ENCODE peak calls at places on chromosomes 1 and 21, in eight cellular contexts. One of them, this sample, is unnamed.

GRCh38 chr1:109197163-109198042 is 16.3 kb upstream of the SARS1 start:
- DNase-seq in GM23248: peak; percentile 98
- DNase-seq in MM.1S: no peak
- DNase-seq in neural progenitor cell: no peak
- DNase-seq in SK-N-SH: no peak
- DNase-seq in GM23338: no peak
- DNase-seq in hepatocyte: peak; percentile 68
- DNase-seq in HCT116: peak; percentile 69
- DNase-seq in this sample: no peak

GRCh38 chr1:47184771-47185677 is 4.8 kb downstream of the PDZK1IP1 start:
- DNase-seq in GM23248: no peak
- DNase-seq in MM.1S: no peak
- DNase-seq in neural progenitor cell: no peak
- DNase-seq in SK-N-SH: peak; percentile 1
- DNase-seq in GM23338: no peak
- DNase-seq in hepatocyte: no peak
- DNase-seq in HCT116: no peak
- DNase-seq in this sample: no peak

GRCh38 chr1:39205102-39205780 is 746 bp downstream of the MACF1 start:
- DNase-seq in GM23248: peak; percentile 88
- DNase-seq in MM.1S: peak; percentile 83
- DNase-seq in neural progenitor cell: no peak
- DNase-seq in SK-N-SH: no peak
- DNase-seq in GM23338: no peak
- DNase-seq in hepatocyte: peak; percentile 37
- DNase-seq in HCT116: no peak
- DNase-seq in this sample: peak; percentile 66

GRCh38 chr1:175116903-175117302 is 49.3 kb downstream of the TNN start:
- DNase-seq in GM23248: no peak
- DNase-seq in MM.1S: no peak
- DNase-seq in neural progenitor cell: no peak
- DNase-seq in SK-N-SH: no peak
- DNase-seq in GM23338: peak; percentile 37
- DNase-seq in hepatocyte: no peak
- DNase-seq in HCT116: no peak
- DNase-seq in this sample: no peak

GRCh38 chr1:61561666-61562065 is 163.3 kb downstream of the TM2D1 start:
- DNase-seq in GM23248: peak; percentile 69
- DNase-seq in MM.1S: no peak
- DNase-seq in neural progenitor cell: no peak
- DNase-seq in SK-N-SH: no peak
- DNase-seq in GM23338: no peak
- DNase-seq in hepatocyte: no peak
- DNase-seq in HCT116: no peak
- DNase-seq in this sample: no peak

GRCh38 chr1:202016022-202016624 is 5.7 kb downstream of the ELF3 start:
- DNase-seq in GM23248: no peak
- DNase-seq in MM.1S: no peak
- DNase-seq in neural progenitor cell: no peak
- DNase-seq in SK-N-SH: no peak
- DNase-seq in GM23338: no peak
- DNase-seq in hepatocyte: no peak
- DNase-seq in HCT116: no peak
- DNase-seq in this sample: no peak

GRCh38 chr1:59046134-59046533 is 250.8 kb upstream of the FGGY start:
- DNase-seq in GM23248: peak; percentile 52
- DNase-seq in MM.1S: no peak
- DNase-seq in neural progenitor cell: no peak
- DNase-seq in SK-N-SH: no peak
- DNase-seq in GM23338: no peak
- DNase-seq in hepatocyte: no peak
- DNase-seq in HCT116: no peak
- DNase-seq in this sample: no peak

GRCh38 chr1:174074757-174075156 is 52.6 kb upstream of the RC3H1 start:
- DNase-seq in GM23248: peak; percentile 63
- DNase-seq in MM.1S: peak; percentile 33
- DNase-seq in neural progenitor cell: no peak
- DNase-seq in SK-N-SH: peak; percentile 30
- DNase-seq in GM23338: no peak
- DNase-seq in hepatocyte: peak; percentile 17
- DNase-seq in HCT116: no peak
- DNase-seq in this sample: peak; percentile 36

GRCh38 chr1:42311897-42312296 is 23.1 kb downstream of the FOXJ3 start:
- DNase-seq in GM23248: no peak
- DNase-seq in MM.1S: no peak
- DNase-seq in neural progenitor cell: no peak
- DNase-seq in SK-N-SH: no peak
- DNase-seq in GM23338: no peak
- DNase-seq in hepatocyte: no peak
- DNase-seq in HCT116: no peak
- DNase-seq in this sample: no peak

GRCh38 chr1:168360151-168360550 is 79.5 kb downstream of the TBX19 start:
- DNase-seq in GM23248: peak; percentile 76
- DNase-seq in MM.1S: no peak
- DNase-seq in neural progenitor cell: no peak
- DNase-seq in SK-N-SH: no peak
- DNase-seq in GM23338: no peak
- DNase-seq in hepatocyte: peak; percentile 28
- DNase-seq in HCT116: no peak
- DNase-seq in this sample: no peak

GRCh38 chr1:110158261-110158660 is 8.0 kb downstream of the SLC6A17 start:
- DNase-seq in GM23248: no peak
- DNase-seq in MM.1S: no peak
- DNase-seq in neural progenitor cell: no peak
- DNase-seq in SK-N-SH: no peak
- DNase-seq in GM23338: no peak
- DNase-seq in hepatocyte: no peak
- DNase-seq in HCT116: no peak
- DNase-seq in this sample: no peak

GRCh38 chr1:237111807-237112206 is 69.8 kb downstream of the RYR2 start:
- DNase-seq in GM23248: no peak
- DNase-seq in MM.1S: no peak
- DNase-seq in neural progenitor cell: no peak
- DNase-seq in SK-N-SH: no peak
- DNase-seq in GM23338: no peak
- DNase-seq in hepatocyte: no peak
- DNase-seq in HCT116: no peak
- DNase-seq in this sample: no peak

GRCh38 chr1:14787604-14788003 is 189.1 kb downstream of the KAZN start:
- DNase-seq in GM23248: no peak
- DNase-seq in MM.1S: no peak
- DNase-seq in neural progenitor cell: no peak
- DNase-seq in SK-N-SH: no peak
- DNase-seq in GM23338: peak; percentile 41
- DNase-seq in hepatocyte: peak; percentile 67
- DNase-seq in HCT116: no peak
- DNase-seq in this sample: no peak

GRCh38 chr1:29713857-29714256 is 477.5 kb downstream of the PTPRU start:
- DNase-seq in GM23248: peak; percentile 42
- DNase-seq in MM.1S: no peak
- DNase-seq in neural progenitor cell: no peak
- DNase-seq in SK-N-SH: no peak
- DNase-seq in GM23338: no peak
- DNase-seq in hepatocyte: no peak
- DNase-seq in HCT116: no peak
- DNase-seq in this sample: no peak

GRCh38 chr1:39044762-39045161 is 18.6 kb downstream of the NDUFS5 start:
- DNase-seq in GM23248: no peak
- DNase-seq in MM.1S: no peak
- DNase-seq in neural progenitor cell: no peak
- DNase-seq in SK-N-SH: no peak
- DNase-seq in GM23338: peak; percentile 36
- DNase-seq in hepatocyte: no peak
- DNase-seq in HCT116: no peak
- DNase-seq in this sample: no peak

GRCh38 chr1:91846007-91846620 is 39.8 kb downstream of the TGFBR3 start:
- DNase-seq in GM23248: peak; percentile 22
- DNase-seq in MM.1S: no peak
- DNase-seq in neural progenitor cell: peak; percentile 28
- DNase-seq in SK-N-SH: no peak
- DNase-seq in GM23338: no peak
- DNase-seq in hepatocyte: peak; percentile 51
- DNase-seq in HCT116: no peak
- DNase-seq in this sample: no peak

GRCh38 chr1:23593042-23593521 is 33.8 kb upstream of the ID3 start:
- DNase-seq in GM23248: no peak
- DNase-seq in MM.1S: no peak
- DNase-seq in neural progenitor cell: no peak
- DNase-seq in SK-N-SH: no peak
- DNase-seq in GM23338: no peak
- DNase-seq in hepatocyte: no peak
- DNase-seq in HCT116: no peak
- DNase-seq in this sample: peak; percentile 73

GRCh38 chr1:150295476-150295875 is 1.8 kb downstream of the MRPS21 start:
- DNase-seq in GM23248: no peak
- DNase-seq in MM.1S: no peak
- DNase-seq in neural progenitor cell: no peak
- DNase-seq in SK-N-SH: no peak
- DNase-seq in GM23338: no peak
- DNase-seq in hepatocyte: no peak
- DNase-seq in HCT116: no peak
- DNase-seq in this sample: no peak

GRCh38 chr1:119115301-119115700 is 25.2 kb downstream of the WARS2 start:
- DNase-seq in GM23248: no peak
- DNase-seq in MM.1S: no peak
- DNase-seq in neural progenitor cell: no peak
- DNase-seq in SK-N-SH: peak; percentile 9
- DNase-seq in GM23338: no peak
- DNase-seq in hepatocyte: no peak
- DNase-seq in HCT116: no peak
- DNase-seq in this sample: no peak

GRCh38 chr1:21175324-21175669 is 1.4 kb downstream of the EIF4G3 start:
- DNase-seq in GM23248: peak; percentile 75
- DNase-seq in MM.1S: peak; percentile 30
- DNase-seq in neural progenitor cell: no peak
- DNase-seq in SK-N-SH: peak; percentile 20
- DNase-seq in GM23338: no peak
- DNase-seq in hepatocyte: peak; percentile 21
- DNase-seq in HCT116: no peak
- DNase-seq in this sample: peak; percentile 58

GRCh38 chr1:227068883-227069282 is 128.8 kb downstream of the COQ8A start:
- DNase-seq in GM23248: peak; percentile 5
- DNase-seq in MM.1S: no peak
- DNase-seq in neural progenitor cell: no peak
- DNase-seq in SK-N-SH: no peak
- DNase-seq in GM23338: no peak
- DNase-seq in hepatocyte: no peak
- DNase-seq in HCT116: no peak
- DNase-seq in this sample: no peak

GRCh38 chr1:227071898-227072587 is 131.9 kb downstream of the COQ8A start:
- DNase-seq in GM23248: no peak
- DNase-seq in MM.1S: no peak
- DNase-seq in neural progenitor cell: no peak
- DNase-seq in SK-N-SH: no peak
- DNase-seq in GM23338: peak; percentile 7
- DNase-seq in hepatocyte: no peak
- DNase-seq in HCT116: no peak
- DNase-seq in this sample: no peak

GRCh38 chr1:227070638-227071285 is 130.7 kb downstream of the COQ8A start:
- DNase-seq in GM23248: no peak
- DNase-seq in MM.1S: no peak
- DNase-seq in neural progenitor cell: no peak
- DNase-seq in SK-N-SH: no peak
- DNase-seq in GM23338: no peak
- DNase-seq in hepatocyte: no peak
- DNase-seq in HCT116: no peak
- DNase-seq in this sample: no peak

GRCh38 chr1:227066999-227067398 is 126.9 kb downstream of the COQ8A start:
- DNase-seq in GM23248: no peak
- DNase-seq in MM.1S: no peak
- DNase-seq in neural progenitor cell: no peak
- DNase-seq in SK-N-SH: no peak
- DNase-seq in GM23338: no peak
- DNase-seq in hepatocyte: no peak
- DNase-seq in HCT116: no peak
- DNase-seq in this sample: no peak

GRCh38 chr1:227069490-227069889 is 129.4 kb downstream of the COQ8A start:
- DNase-seq in GM23248: no peak
- DNase-seq in MM.1S: no peak
- DNase-seq in neural progenitor cell: no peak
- DNase-seq in SK-N-SH: no peak
- DNase-seq in GM23338: no peak
- DNase-seq in hepatocyte: no peak
- DNase-seq in HCT116: no peak
- DNase-seq in this sample: no peak
- TF ChIP-seq EZH2phosphoT487 in GM23248: no peak
- TF ChIP-seq EZH2phosphoT487 in MM.1S: no peak
- TF ChIP-seq EZH2phosphoT487 in neural progenitor cell: no peak
- TF ChIP-seq EZH2phosphoT487 in SK-N-SH: no peak
- TF ChIP-seq EZH2phosphoT487 in GM23338: no peak
- TF ChIP-seq EZH2phosphoT487 in hepatocyte: no peak
- TF ChIP-seq EZH2phosphoT487 in HCT116: no peak
- TF ChIP-seq EZH2phosphoT487 in this sample: no peak

DNA sequence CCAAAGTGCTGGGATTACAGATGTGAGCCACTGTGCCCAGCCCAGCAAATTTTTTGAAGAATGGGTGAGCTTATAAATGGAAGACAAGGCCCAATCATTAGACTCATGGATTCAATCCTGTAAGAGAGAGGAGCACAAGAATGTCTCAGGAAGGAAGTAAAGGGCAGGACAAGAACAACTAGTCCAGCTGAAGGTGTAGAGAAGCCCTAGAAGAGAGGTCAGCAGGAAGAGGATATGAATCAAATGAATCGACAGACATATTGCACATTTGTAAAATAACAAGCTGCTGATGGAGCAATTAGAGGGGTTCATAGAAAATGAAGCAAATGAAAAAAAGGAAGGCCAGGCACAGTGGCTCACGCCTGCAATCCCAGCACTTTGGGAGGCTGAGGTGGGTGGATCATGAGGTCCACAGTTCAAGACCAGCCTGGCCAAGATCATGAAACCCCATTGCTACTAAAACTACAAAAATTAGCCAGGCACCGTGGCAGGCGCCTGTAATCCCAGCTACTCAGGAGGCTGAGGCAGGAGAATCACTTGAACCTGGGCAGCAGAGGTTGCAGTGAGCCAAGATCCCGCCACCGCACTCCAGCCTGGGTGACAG is 74.9 kb downstream of the MIS18A start:
- DNase-seq in GM23248: no peak
- DNase-seq in MM.1S: no peak
- DNase-seq in neural progenitor cell: no peak
- DNase-seq in SK-N-SH: no peak
- DNase-seq in GM23338: no peak
- DNase-seq in hepatocyte: no peak
- DNase-seq in HCT116: no peak
- DNase-seq in this sample: no peak
- H3K4me3 ChIP-seq in GM23248: no peak overlapping the region
- H3K4me3 ChIP-seq in MM.1S: no peak overlapping the region
- H3K4me3 ChIP-seq in neural progenitor cell: no peak overlapping the region
- H3K4me3 ChIP-seq in SK-N-SH: no peak overlapping the region
- H3K4me3 ChIP-seq in GM23338: no peak overlapping the region
- H3K4me3 ChIP-seq in hepatocyte: no peak overlapping the region
- H3K4me3 ChIP-seq in HCT116: no peak overlapping the region
- H3K4me3 ChIP-seq in this sample: no peak overlapping the region

GRCh38 chr1:221793439-221794078 is 51.7 kb upstream of the DUSP10 start:
- DNase-seq in GM23248: no peak
- DNase-seq in MM.1S: peak; percentile 57
- DNase-seq in neural progenitor cell: no peak
- DNase-seq in SK-N-SH: no peak
- DNase-seq in GM23338: no peak
- DNase-seq in hepatocyte: no peak
- DNase-seq in HCT116: no peak
- DNase-seq in this sample: no peak
- TF ChIP-seq EZH2phosphoT487 in GM23248: no peak
- TF ChIP-seq EZH2phosphoT487 in MM.1S: no peak
- TF ChIP-seq EZH2phosphoT487 in neural progenitor cell: no peak
- TF ChIP-seq EZH2phosphoT487 in SK-N-SH: no peak
- TF ChIP-seq EZH2phosphoT487 in GM23338: no peak
- TF ChIP-seq EZH2phosphoT487 in hepatocyte: no peak
- TF ChIP-seq EZH2phosphoT487 in HCT116: no peak
- TF ChIP-seq EZH2phosphoT487 in this sample: no peak

GRCh38 chr1:204128964-204129896 is 22.6 kb downstream of the ETNK2 start:
- DNase-seq in GM23248: peak; percentile 87
- DNase-seq in MM.1S: peak; percentile 60
- DNase-seq in neural progenitor cell: peak; percentile 84
- DNase-seq in SK-N-SH: peak; percentile 93
- DNase-seq in GM23338: peak; percentile 88
- DNase-seq in hepatocyte: peak; percentile 88
- DNase-seq in HCT116: no peak
- DNase-seq in this sample: peak; percentile 70
- H3K4me3 ChIP-seq in GM23248: no peak overlapping the region
- H3K4me3 ChIP-seq in MM.1S: no peak overlapping the region
- H3K4me3 ChIP-seq in neural progenitor cell: peak overlapping the region; percentile 18
- H3K4me3 ChIP-seq in SK-N-SH: peak overlapping the region; percentile 39
- H3K4me3 ChIP-seq in GM23338: peak overlapping the region; percentile 57
- H3K4me3 ChIP-seq in hepatocyte: no peak overlapping the region
- H3K4me3 ChIP-seq in HCT116: no peak overlapping the region
- H3K4me3 ChIP-seq in this sample: no peak overlapping the region

This sample was measured in OCI-LY7.